ENCODE peak calls at places on chromosomes 11 and 22, in ten cellular contexts. N, L, X, V, I, Y, C, Z, Q and R are unnamed samples.

GRCh38 chr22:29216873-29217666 is 11.4 kb downstream of the EMID1 start:
- DNase-seq in N (no peak), I (no peak), Q (no peak), C (no peak), L (no peak), Z (no peak), X (peak), V (peak), Y (peak), R (no peak)

GRCh38 chr22:32528984-32529982 is 54.7 kb downstream of the FBXO7 start:
- DNase-seq in Y (peak), X (peak), N (peak), C (peak), V (peak), Z (peak), I (peak), L (peak), Q (peak), R (peak)

GRCh38 chr11:32918427-32918826 is 25.8 kb downstream of the QSER1 start:
- DNase-seq in L (no peak), Z (no peak), Q (no peak), N (no peak), I (no peak), Y (no peak), C (no peak), V (peak), X (no peak), R (no peak)

GRCh38 chr11:7672960-7673723 is at the start of gene CYB5R2:
- DNase-seq in X (peak), C (peak), I (no peak), Z (peak), V (peak), Y (peak), Q (peak), N (peak), L (no peak), R (peak)

GRCh38 chr22:45742866-45743450 is 71.3 kb downstream of the ATXN10 start:
- DNase-seq in I (no peak), V (peak), Y (no peak), L (no peak), Z (no peak), X (peak), N (no peak), Q (no peak), C (no peak), R (no peak)

GRCh38 chr22:29799217-29799680 is 32.1 kb downstream of the UQCR10 start:
- DNase-seq in Q (peak), Z (peak), Y (peak), L (no peak), N (no peak), I (no peak), X (peak), V (peak), C (peak), R (peak)

GRCh38 chr22:24834845-24835570 is 29.0 kb downstream of the SGSM1 start:
- DNase-seq in N (no peak), I (no peak), Q (no peak), C (no peak), Z (no peak), V (peak), L (peak), Y (no peak), X (peak), R (no peak)

GRCh38 chr11:15854245-15854644 is 502.1 kb downstream of the SOX6 start:
- DNase-seq in X (no peak), Z (no peak), Q (no peak), C (no peak), N (no peak), L (no peak), Y (no peak), I (no peak), V (no peak), R (no peak)

GRCh38 chr22:46425011-46425410 is 89.5 kb downstream of the TRMU start:
- DNase-seq in I (no peak), Y (no peak), Q (no peak), Z (no peak), C (no peak), X (peak), V (peak), L (no peak), N (no peak), R (no peak)

GRCh38 chr11:47186937-47187681 is 875 bp upstream of the PACSIN3 start:
- DNase-seq in L (peak), Q (peak), Y (peak), N (peak), I (peak), C (peak), Z (peak), X (peak), V (peak), R (no peak)

GRCh38 chr11:64713031-64713780 is 9.8 kb downstream of the NRXN2 start:
- DNase-seq in Q (peak), Z (no peak), V (peak), N (no peak), X (peak), I (no peak), L (peak), C (peak), Y (no peak), R (no peak)

GRCh38 chr11:114812698-114813097 is 134.4 kb downstream of the NXPE2 start:
- DNase-seq in C (no peak), L (peak), I (no peak), Q (no peak), Z (no peak), V (no peak), N (no peak), Y (no peak), X (no peak), R (no peak)

GRCh38 chr11:68632802-68633201 is 51.5 kb upstream of the GAL start:
- DNase-seq in N (peak), Q (peak), Z (no peak), L (peak), V (peak), X (peak), Y (no peak), I (peak), C (no peak), R (no peak)

GRCh38 chr11:86192858-86193257 is 51.7 kb upstream of the EED start:
- DNase-seq in C (no peak), L (no peak), Z (no peak), N (no peak), I (no peak), Y (no peak), X (no peak), V (no peak), Q (no peak), R (no peak)

DNA sequence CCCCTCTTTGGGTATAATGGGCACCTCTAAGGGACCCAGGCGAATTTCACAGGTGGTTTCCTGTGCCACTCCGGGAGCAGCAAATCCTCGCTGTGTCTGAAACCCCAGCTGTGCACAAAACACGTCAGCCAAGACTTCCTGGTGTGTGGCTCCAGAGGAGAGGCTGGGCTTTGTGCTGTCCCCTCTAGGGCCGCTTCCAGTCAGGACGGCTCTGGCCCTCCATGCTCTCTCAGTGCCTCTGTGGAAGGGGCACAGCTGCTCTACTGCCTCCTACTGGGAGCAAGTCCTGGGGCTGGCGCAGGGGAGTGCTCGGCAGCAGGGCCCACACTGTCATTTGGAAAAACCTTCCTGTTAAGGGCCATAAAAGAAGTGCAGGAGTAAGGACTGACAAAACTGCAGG is 23.7 kb upstream of the ARFGAP3 start:
- DNase-seq in V (no peak), C (no peak), I (no peak), Y (no peak), L (no peak), N (no peak), Z (no peak), X (no peak), Q (no peak), R (no peak)
- TF ChIP-seq CTCF in V (peak), C (no peak), I (no peak), Y (no peak), L (peak), N (peak), Z (no peak), X (peak), Q (no peak), R (no peak)

DNA sequence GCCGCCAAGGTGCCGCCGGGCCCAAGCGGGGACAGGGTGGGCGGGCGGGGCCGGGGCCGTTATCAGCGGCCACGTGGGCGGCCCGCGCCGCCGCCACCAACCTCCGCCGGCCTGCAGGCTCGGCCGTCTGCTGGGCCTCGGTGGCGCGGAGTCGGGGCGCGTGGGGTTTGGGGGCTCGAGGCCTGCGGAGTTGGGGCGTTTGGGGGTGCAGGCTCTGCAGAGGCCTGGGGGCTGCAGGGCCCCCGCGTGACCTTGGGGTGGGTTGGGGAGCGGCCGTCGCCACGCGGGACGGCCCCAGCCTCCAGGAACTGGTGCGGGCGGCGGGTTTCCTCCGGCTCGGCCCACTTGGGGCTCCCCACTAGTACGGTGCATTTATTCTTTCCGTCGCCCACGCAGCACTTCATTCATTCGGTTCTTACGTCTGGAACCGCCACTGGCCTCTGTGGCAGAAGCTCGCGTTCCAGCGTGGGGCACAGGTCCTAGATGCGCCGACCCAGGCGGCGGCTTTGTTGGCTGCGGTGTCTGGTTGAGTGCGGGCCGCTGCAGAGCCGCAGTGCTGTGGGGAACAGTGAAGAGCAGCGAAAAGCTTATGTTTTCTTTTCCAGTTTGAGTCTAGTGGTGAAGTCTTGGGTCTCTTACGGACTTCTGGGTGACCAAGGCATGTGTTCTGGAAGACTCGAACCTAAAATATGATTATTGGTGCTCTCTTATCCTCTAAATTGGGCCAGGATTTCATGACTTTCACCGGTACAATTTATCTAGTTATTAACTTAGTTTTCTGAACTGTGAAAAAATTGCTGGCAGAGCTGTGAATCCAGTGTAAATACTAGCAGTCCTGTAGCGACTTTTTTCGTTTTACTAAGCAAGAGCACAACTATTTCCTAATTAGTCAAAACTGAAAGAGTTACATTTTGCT is 888 bp upstream of the TRMT2A start:
- DNase-seq in L (no peak), N (no peak), X (peak), I (peak), Z (no peak), Y (no peak), Q (peak), C (peak), V (peak), R (peak)
- TF ChIP-seq CTCF in L (no peak), N (no peak), X (no peak), I (no peak), Z (no peak), Y (no peak), Q (no peak), C (no peak), V (no peak), R (no peak)

GRCh38 chr11:10693509-10694071 is at the start of gene IRAG1:
- DNase-seq in Y (peak), Q (peak), I (no peak), C (peak), V (peak), L (peak), Z (peak), N (no peak), X (peak), R (peak)

GRCh38 chr11:10692716-10693115 is 839 bp downstream of the IRAG1 start:
- DNase-seq in Z (no peak), N (no peak), Y (no peak), I (no peak), V (no peak), C (no peak), Q (no peak), X (no peak), L (no peak), R (no peak)

GRCh38 chr11:10695821-10696220 is 2.3 kb upstream of the IRAG1 start:
- DNase-seq in I (no peak), N (no peak), X (no peak), V (no peak), C (no peak), L (no peak), Q (no peak), Z (no peak), Y (no peak), R (no peak)

GRCh38 chr11:10696797-10697620 is 3.5 kb upstream of the IRAG1 start:
- DNase-seq in L (no peak), N (no peak), Z (no peak), V (no peak), I (no peak), Y (no peak), C (no peak), X (no peak), Q (no peak), R (no peak)

DNA sequence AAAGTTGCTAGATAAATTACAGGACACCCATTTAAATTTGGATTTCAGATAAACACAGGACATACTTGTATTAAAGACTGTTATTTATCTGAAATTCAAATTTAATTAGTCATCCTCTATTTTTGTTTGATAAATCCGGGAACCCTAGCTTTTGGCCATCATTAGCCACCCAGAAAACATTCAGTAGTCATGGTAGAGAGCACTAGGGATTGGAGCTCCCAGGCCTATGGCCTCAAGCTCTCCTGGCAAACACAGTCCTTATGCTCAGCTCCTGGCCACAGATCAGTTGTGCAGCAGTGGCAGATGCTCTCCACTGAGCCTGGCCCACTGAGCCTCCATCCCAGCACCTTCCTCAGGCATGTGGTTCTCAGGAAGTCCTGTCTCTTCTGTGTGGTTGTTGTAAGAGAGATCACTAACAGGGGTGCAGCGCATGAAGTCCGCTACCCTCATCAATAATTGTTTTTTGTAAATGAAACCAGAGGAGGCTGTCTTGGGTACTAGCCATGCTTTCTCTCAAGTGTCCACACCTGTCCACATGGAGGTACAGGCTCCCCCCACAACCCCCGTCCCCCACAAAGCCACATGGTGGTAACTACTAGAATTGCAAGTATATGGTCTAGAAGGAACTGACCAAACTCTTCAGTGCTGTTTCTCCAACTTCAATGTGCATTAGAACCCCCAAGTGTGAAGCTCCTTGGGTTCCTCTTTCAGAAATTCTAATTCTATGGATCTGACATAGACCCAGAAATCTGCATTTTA is 1.1 kb upstream of the IRAG1 start:
- DNase-seq in Z (no peak), C (no peak), Y (no peak), N (no peak), Q (no peak), V (no peak), X (peak), L (no peak), I (no peak), R (no peak)
- TF ChIP-seq CTCF in Z (no peak), C (no peak), Y (no peak), N (no peak), Q (no peak), V (peak), X (no peak), L (peak), I (no peak), R (no peak)

GRCh38 chr11:19738124-19738523 is 25.5 kb downstream of the NAV2 start:
- DNase-seq in C (no peak), Q (no peak), N (no peak), V (no peak), X (no peak), Z (no peak), Y (no peak), L (no peak), I (no peak), R (no peak)

GRCh38 chr11:19737575-19737974 is 24.9 kb downstream of the NAV2 start:
- DNase-seq in L (no peak), Q (no peak), I (no peak), Z (no peak), V (no peak), N (no peak), X (no peak), C (no peak), Y (no peak), R (no peak)

GRCh38 chr11:19734171-19734570 is 21.5 kb downstream of the NAV2 start:
- DNase-seq in V (no peak), I (no peak), C (no peak), Y (no peak), Z (no peak), N (no peak), X (peak), Q (no peak), L (no peak), R (no peak)

GRCh38 chr11:19736831-19737230 is 24.2 kb downstream of the NAV2 start:
- DNase-seq in X (no peak), N (no peak), Z (no peak), I (no peak), L (no peak), Q (no peak), V (no peak), Y (no peak), C (no peak), R (no peak)

GRCh38 chr11:19735512-19735911 is 22.9 kb downstream of the NAV2 start:
- DNase-seq in X (peak), V (peak), Q (no peak), L (no peak), N (no peak), I (no peak), C (no peak), Y (peak), Z (no peak), R (no peak)
- TF ChIP-seq CTCF in X (peak), V (peak), Q (no peak), L (no peak), N (no peak), I (no peak), C (no peak), Y (peak), Z (no peak), R (no peak)

DNA sequence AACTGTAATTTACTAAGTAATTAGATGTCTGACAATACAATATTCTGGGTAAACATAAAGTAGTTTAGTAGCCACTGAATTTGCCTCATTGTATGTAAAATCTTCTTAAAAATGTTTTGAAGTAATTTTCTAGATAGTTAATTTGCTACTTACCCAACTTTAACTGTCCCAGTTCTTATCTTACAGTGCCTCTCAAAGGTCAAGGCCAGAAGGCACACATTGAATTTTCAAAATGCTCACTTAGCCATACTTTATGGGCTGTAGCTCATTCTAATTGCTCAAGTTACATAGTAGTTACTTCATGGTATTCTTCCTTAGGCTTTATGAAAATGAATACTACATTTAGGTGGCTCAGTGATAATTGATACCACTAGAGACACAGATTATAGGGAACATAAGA is 666.6 kb downstream of the CNTN5 start:
- DNase-seq in I (no peak), L (no peak), Q (no peak), Z (no peak), V (peak), C (no peak), N (no peak), X (peak), Y (no peak), R (no peak)
- TF ChIP-seq CTCF in I (no peak), L (no peak), Q (no peak), Z (no peak), V (no peak), C (no peak), N (no peak), X (no peak), Y (no peak), R (no peak)

DNA sequence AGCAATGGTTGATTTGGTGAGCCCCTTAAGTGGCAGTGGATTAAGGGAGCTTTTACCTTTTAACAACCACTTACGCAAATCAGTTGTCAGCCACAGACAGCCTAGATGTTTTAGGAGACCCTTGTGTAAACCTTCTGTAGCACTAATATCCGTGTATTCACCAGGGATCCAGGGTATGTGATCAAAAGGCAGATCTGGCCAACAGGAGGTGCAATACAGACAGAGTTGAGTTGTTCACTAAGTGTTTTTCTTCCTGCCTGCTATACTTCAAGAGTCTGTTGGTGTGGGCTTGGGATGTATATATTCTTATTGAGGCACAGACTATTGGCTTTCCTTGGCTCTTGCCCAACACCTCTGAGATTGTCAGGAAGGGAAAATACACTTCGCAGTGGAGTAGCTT is 175.1 kb downstream of the FAT3 start:
- DNase-seq in L (peak), C (no peak), N (no peak), X (no peak), Z (no peak), V (peak), I (no peak), Q (no peak), Y (no peak), R (no peak)
- TF ChIP-seq CTCF in L (peak), C (no peak), N (no peak), X (no peak), Z (no peak), V (peak), I (no peak), Q (no peak), Y (no peak), R (no peak)